ENCODE peak calls at places on chromosome 3, in five cellular contexts. B is HFF-Myc, Q is RPMI8226, Z is WERI-Rb-1, T is PC-3. I is an unnamed sample.

GRCh38 chr3:15601399-15602145 is at the start of the genes BTD and HACL1:
- DNase-seq in B (peak), Q (peak), Z (peak), T (peak), I (peak)

GRCh38 chr3:177196473-177197040 is 725 bp downstream of the TBL1XR1 start:
- DNase-seq in B (no peak), Q (peak), Z (no peak), T (peak), I (peak)

GRCh38 chr3:172201136-172201989 is 162.0 kb downstream of the FNDC3B start:
- DNase-seq in B (no peak), Q (peak), Z (no peak), T (no peak), I (no peak)

GRCh38 chr3:185176756-185177359 is 24.0 kb upstream of the C3orf70 start:
- DNase-seq in B (no peak), Q (peak), Z (peak), T (peak), I (no peak)

GRCh38 chr3:168426196-168426595 is 330.5 kb upstream of the GOLIM4 start:
- DNase-seq in B (peak), Q (no peak), Z (no peak), T (peak), I (no peak)

GRCh38 chr3:192816274-192816853 is 89.0 kb upstream of the FGF12 start:
- DNase-seq in B (peak), Q (peak), Z (no peak), T (peak), I (no peak)

GRCh38 chr3:42802876-42803799 is 1.2 kb downstream of the HIGD1A start:
- DNase-seq in B (no peak), Q (peak), Z (peak), T (peak), I (no peak)

GRCh38 chr3:132660745-132661067 is 577 bp downstream of the UBA5 start:
- DNase-seq in B (no peak), Q (no peak), Z (no peak), T (peak), I (no peak)

GRCh38 chr3:71389911-71390573 is 193.5 kb downstream of the FOXP1 start:
- DNase-seq in B (no peak), Q (peak), Z (no peak), T (peak), I (no peak)

GRCh38 chr3:58529516-58530353 is 7.3 kb downstream of the ACOX2 start:
- DNase-seq in B (no peak), Q (peak), Z (peak), T (peak), I (no peak)

GRCh38 chr3:94071713-94072284 is 8.9 kb downstream of the NSUN3 start:
- DNase-seq in B (no peak), Q (no peak), Z (no peak), T (no peak), I (no peak)

GRCh38 chr3:101836907-101837598 is 12.3 kb upstream of the NFKBIZ start:
- DNase-seq in B (peak), Q (no peak), Z (no peak), T (peak), I (no peak)

GRCh38 chr3:113092746-113093145 is 102.0 kb downstream of the GTPBP8 start:
- DNase-seq in B (no peak), Q (no peak), Z (no peak), T (no peak), I (no peak)

GRCh38 chr3:130656627-130657026 is 90.0 kb downstream of the PIK3R4 start:
- DNase-seq in B (no peak), Q (no peak), Z (no peak), T (no peak), I (no peak)

GRCh38 chr3:37198996-37199395 is 24.6 kb upstream of the LRRFIP2 start:
- DNase-seq in B (no peak), Q (no peak), Z (no peak), T (peak), I (no peak)

GRCh38 chr3:46927718-46928073 is 48.8 kb downstream of the CCDC12 start:
- DNase-seq in B (no peak), Q (no peak), Z (no peak), T (no peak), I (no peak)

GRCh38 chr3:53845103-53845880 is 927 bp downstream of the CHDH start:
- DNase-seq in B (no peak), Q (peak), Z (peak), T (peak), I (no peak)

GRCh38 chr3:195104340-195104739 is 166.6 kb downstream of the XXYLT1 start:
- DNase-seq in B (no peak), Q (no peak), Z (no peak), T (no peak), I (no peak)

GRCh38 chr3:97991278-97991652 is 19.0 kb upstream of the RIOX2 start:
- DNase-seq in B (no peak), Q (no peak), Z (no peak), T (no peak), I (no peak)

GRCh38 chr3:87082806-87083440 is 92.0 kb upstream of the VGLL3 start:
- DNase-seq in B (peak), Q (peak), Z (peak), T (peak), I (no peak)

GRCh38 chr3:6518709-6519345 is 342.1 kb upstream of the GRM7 start:
- DNase-seq in B (no peak), Q (no peak), Z (no peak), T (no peak), I (no peak)

GRCh38 chr3:58369876-58370275 is 37.2 kb downstream of the PXK start:
- DNase-seq in B (no peak), Q (no peak), Z (no peak), T (no peak), I (no peak)

GRCh38 chr3:35849963-35850362 is 210.6 kb downstream of the ARPP21 start:
- DNase-seq in B (no peak), Q (no peak), Z (no peak), T (no peak), I (no peak)

GRCh38 chr3:134775831-134776230 is 19.2 kb upstream of the EPHB1 start:
- DNase-seq in B (no peak), Q (no peak), Z (no peak), T (no peak), I (no peak)

GRCh38 chr3:155321418-155321817 is 27.9 kb upstream of the STRIT1 start:
- DNase-seq in B (no peak), Q (no peak), Z (no peak), T (no peak), I (no peak)

I was measured in effector memory CD8-positive, alpha-beta T cell.